ENCODE peak calls at places on chromosomes 11 and 22, in five cellular contexts. X is AG09319; L is CD4-positive, CD25-positive, alpha-beta regulatory T cell; C is stimulated activated naive CD4-positive, alpha-beta T cell; M is glomerular endothelial cell. J is an unnamed sample.

GRCh38 chr11:44731685-44732411 is 5.1 kb downstream of the TSPAN18 start:
- DNase-seq in M (no peak), X (no peak), C (no peak), L (no peak), J (no peak)

GRCh38 chr11:69972351-69972802 is 105.7 kb upstream of the ANO1 start:
- DNase-seq in M (no peak), C (no peak), X (no peak), L (no peak), J (peak; percentile 68)

GRCh38 chr22:26561756-26562417 is 28.0 kb downstream of the TPST2 start:
- DNase-seq in C (no peak), L (no peak), M (no peak), X (no peak), J (no peak)

GRCh38 chr22:49203091-49203862 is 624.4 kb downstream of the BRD1 start:
- DNase-seq in C (no peak), L (no peak), M (no peak), X (no peak), J (no peak)

GRCh38 chr11:42161886-42162285 is 702.4 kb upstream of the LRRC4C start:
- DNase-seq in L (no peak), X (no peak), M (no peak), C (no peak), J (no peak)

GRCh38 chr11:12724301-12725046 is 50.3 kb downstream of the TEAD1 start:
- DNase-seq in L (no peak), C (no peak), M (peak; percentile 92), X (peak; percentile 57), J (peak; percentile 94)

GRCh38 chr22:22881116-22882032 is 6.2 kb upstream of the IGLL5 start:
- DNase-seq in M (no peak), C (no peak), X (no peak), L (no peak), J (no peak)

GRCh38 chr11:61536676-61537270 is 28.2 kb downstream of the LRRC10B start:
- DNase-seq in X (no peak), L (no peak), M (no peak), C (no peak), J (no peak)

GRCh38 chr11:73265853-73266643 is 6.1 kb upstream of the P2RY6 start:
- DNase-seq in M (no peak), L (no peak), X (no peak), C (no peak), J (no peak)

GRCh38 chr11:1675536-1676253 is 21.3 kb upstream of the KRTAP5-6 start:
- DNase-seq in X (no peak), C (no peak), L (no peak), M (no peak), J (no peak)

GRCh38 chr22:46198274-46198673 is 47.9 kb downstream of the PPARA start:
- DNase-seq in X (no peak), L (no peak), M (no peak), C (no peak), J (no peak)

GRCh38 chr11:111490496-111490895 is 21.7 kb downstream of the BTG4 start:
- DNase-seq in M (no peak), C (no peak), X (no peak), L (no peak), J (no peak)

GRCh38 chr11:69873166-69874077 is 54.2 kb upstream of the FGF3 start:
- DNase-seq in M (no peak), X (no peak), C (no peak), L (no peak), J (no peak)

GRCh38 chr11:85718126-85718943 is 32.3 kb upstream of the CCDC89 start:
- DNase-seq in M (no peak), L (no peak), X (no peak), C (no peak), J (no peak)

GRCh38 chr22:19942071-19942885 is 660 bp upstream of the TXNRD2 start:
- DNase-seq in C (no peak), M (no peak), L (no peak), X (no peak), J (no peak)

GRCh38 chr11:34603129-34604001 is 17.5 kb upstream of the EHF start:
- DNase-seq in L (no peak), C (no peak), M (no peak), X (no peak), J (peak; percentile 75)

GRCh38 chr22:48974443-48975251 is 853.0 kb downstream of the BRD1 start:
- DNase-seq in L (no peak), M (no peak), X (no peak), C (no peak), J (no peak)

GRCh38 chr11:126186031-126186698 is 25.3 kb downstream of the RPUSD4 start:
- DNase-seq in X (no peak), L (no peak), M (no peak), C (no peak), J (no peak)

GRCh38 chr22:27088026-27088425 is 430.6 kb downstream of the MIAT start:
- DNase-seq in C (no peak), L (no peak), M (no peak), X (no peak), J (no peak)

GRCh38 chr11:26905368-26905767 is 88.5 kb upstream of the FIBIN start:
- DNase-seq in L (no peak), C (no peak), X (no peak), M (no peak), J (no peak)

J was measured in colonic mucosa.